ENCODE peak calls at places on chromosomes 4 and X, in five cellular contexts. Q, R, K, I and P are unnamed samples.

GRCh38 chrX:69616520-69617203 is 749 bp downstream of the EDA start:
- DNase-seq in I (no peak), R (no peak), Q (peak; percentile 0), K (peak; percentile 21), P (no peak)

GRCh38 chr4:163404570-163404969 is 60.9 kb downstream of the NPY5R start:
- DNase-seq in I (no peak), Q (peak; percentile 1), K (no peak), R (no peak), P (no peak)

GRCh38 chrX:153924149-153924861 is 1.8 kb downstream of the ARHGAP4 start:
- DNase-seq in K (peak; percentile 41), Q (peak; percentile 58), I (no peak), R (no peak), P (peak; percentile 65)

GRCh38 chr4:124202106-124202505 is 510.4 kb downstream of the ANKRD50 start:
- DNase-seq in K (peak; percentile 28), I (no peak), Q (no peak), R (no peak), P (no peak)

GRCh38 chr4:101103381-101104142 is 243.8 kb downstream of the PPP3CA start:
- DNase-seq in Q (no peak), R (no peak), I (no peak), K (peak; percentile 27), P (no peak)

GRCh38 chrX:18994713-18995112 is 10.8 kb upstream of the PHKA2 start:
- DNase-seq in R (no peak), I (no peak), K (no peak), Q (peak; percentile 17), P (peak; percentile 70)

GRCh38 chr4:168978001-168978700 is 31.9 kb downstream of the CBR4 start:
- DNase-seq in I (no peak), Q (peak; percentile 38), R (no peak), K (no peak), P (no peak)

GRCh38 chr4:174040287-174040686 is 243.2 kb downstream of the FBXO8 start:
- DNase-seq in R (no peak), Q (no peak), K (no peak), I (no peak), P (no peak)

GRCh38 chrX:15416133-15416993 is 32.1 kb upstream of the VEGFD start:
- DNase-seq in I (no peak), R (no peak), Q (no peak), K (peak; percentile 40), P (peak; percentile 19)

GRCh38 chr4:8847764-8848163 is 23.9 kb downstream of the HMX1 start:
- DNase-seq in I (peak; percentile 12), Q (no peak), R (no peak), K (peak; percentile 39), P (no peak)

GRCh38 chrX:44536198-44536597 is 6.5 kb downstream of the FUNDC1 start:
- DNase-seq in Q (no peak), K (no peak), I (no peak), R (no peak), P (no peak)

GRCh38 chr4:174437324-174437723 is 85.0 kb downstream of the HPGD start:
- DNase-seq in R (no peak), K (no peak), Q (no peak), I (no peak), P (peak; percentile 43)

GRCh38 chrX:17655232-17656034 is 81.9 kb upstream of the SCML1 start:
- DNase-seq in K (peak; percentile 41), I (no peak), R (no peak), Q (no peak), P (no peak)
- TF ChIP-seq REST in K (no peak), I (no peak), R (no peak), Q (no peak), P (no peak)

DNA sequence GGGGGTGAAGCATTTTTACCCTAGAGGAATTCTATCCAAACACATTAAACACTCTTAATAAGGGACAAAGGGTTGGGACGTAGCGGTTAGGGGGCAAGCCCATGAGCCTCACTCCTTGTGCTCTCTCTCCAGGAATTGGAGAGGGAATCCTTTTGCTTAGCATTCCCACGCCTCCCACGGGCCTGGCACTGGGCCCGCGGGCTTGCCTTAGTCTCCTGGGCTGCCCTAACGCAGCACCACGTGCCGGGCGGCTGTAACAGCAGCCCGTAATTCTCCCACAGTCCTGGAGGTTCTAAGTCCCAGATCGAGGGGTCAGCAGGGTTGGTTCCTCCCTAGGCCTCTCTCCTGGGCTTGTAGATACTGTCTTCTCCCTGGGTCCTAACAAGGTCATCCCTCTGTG is 67.5 kb downstream of the TBL1X start:
- DNase-seq in R (no peak), Q (no peak), K (no peak), I (no peak), P (no peak)
- TF ChIP-seq REST in R (no peak), Q (no peak), K (no peak), I (no peak), P (no peak)

DNA sequence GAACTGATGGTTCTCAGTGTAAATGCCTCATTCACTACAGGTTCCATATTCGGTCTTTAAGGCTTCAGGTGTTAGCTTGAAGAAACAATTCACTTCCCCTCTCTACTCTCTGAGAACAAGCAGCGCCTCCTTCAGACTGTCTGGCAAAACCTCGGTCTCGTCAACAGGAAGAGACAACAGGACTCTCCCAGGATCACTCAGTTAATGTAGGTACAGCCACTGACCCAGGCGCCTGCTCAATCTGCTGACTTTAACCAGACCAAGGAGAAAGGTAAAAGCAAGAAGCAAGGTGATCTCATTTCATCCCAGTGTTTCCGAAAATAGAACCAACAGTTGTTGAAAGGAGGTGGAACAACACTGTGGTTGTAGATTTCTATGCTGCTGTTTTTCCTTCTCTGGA is 102.2 kb downstream of the SLC2A9 start:
- DNase-seq in I (no peak), R (no peak), Q (no peak), K (peak; percentile 63), P (no peak)
- TF ChIP-seq REST in I (no peak), R (no peak), Q (no peak), K (no peak), P (no peak)

GRCh38 chr4:181823183-181823582 is 420.0 kb upstream of the TENM3 start:
- DNase-seq in I (no peak), R (no peak), K (peak; percentile 52), Q (no peak), P (no peak)

GRCh38 chr4:181819951-181820350 is 423.3 kb upstream of the TENM3 start:
- DNase-seq in K (no peak), I (no peak), Q (no peak), R (no peak), P (no peak)

GRCh38 chr4:181820518-181820917 is 422.7 kb upstream of the TENM3 start:
- DNase-seq in Q (peak; percentile 1), I (no peak), R (no peak), K (peak; percentile 13), P (no peak)

GRCh38 chr4:181822005-181822375 is 421.2 kb upstream of the TENM3 start:
- DNase-seq in K (no peak), R (no peak), Q (no peak), I (no peak), P (no peak)

DNA sequence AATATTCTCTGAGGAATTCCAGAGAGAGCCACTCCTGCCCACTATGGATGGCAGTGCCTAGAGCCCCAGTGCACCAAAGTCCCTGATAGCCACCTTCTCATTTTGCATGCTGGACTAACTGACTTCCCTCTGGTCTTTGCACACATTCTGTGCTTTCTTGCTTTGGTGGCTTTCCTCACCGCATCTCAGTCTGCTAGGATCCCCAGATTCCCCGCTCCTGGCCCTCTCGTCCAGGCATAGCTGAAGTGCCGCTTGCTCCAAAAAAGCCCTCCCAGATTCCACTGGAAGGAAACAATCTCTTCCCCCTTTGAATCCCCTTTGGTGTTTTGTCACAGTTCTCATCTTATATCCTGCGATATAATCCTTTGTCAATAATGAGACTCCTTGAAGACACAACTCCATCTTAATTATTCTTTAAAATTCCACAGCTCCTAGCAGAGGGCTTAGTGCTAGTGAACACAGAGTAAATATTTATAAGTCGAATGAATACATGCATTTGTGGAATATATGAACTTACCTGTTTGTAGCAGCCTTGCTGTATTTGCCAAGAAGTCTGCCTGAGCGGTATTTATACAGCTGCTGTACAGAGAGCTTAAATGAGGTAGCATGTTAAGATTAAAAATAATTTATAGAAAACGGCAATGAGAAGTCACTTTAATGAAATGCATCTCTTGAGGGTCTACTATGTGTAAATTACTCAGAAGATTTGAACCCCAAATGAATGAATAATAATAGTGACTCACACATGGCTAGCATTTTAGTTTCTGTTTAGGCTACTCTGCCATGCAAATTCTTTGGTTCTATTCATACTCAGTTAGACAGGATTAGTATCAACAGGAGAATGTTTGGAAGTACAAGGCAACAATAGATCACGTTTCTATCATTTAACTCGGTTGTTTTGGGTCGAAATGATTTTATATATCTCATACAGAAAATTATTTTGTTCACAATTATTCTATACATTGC is 421.9 kb upstream of the TENM3 start:
- DNase-seq in R (no peak), K (peak; percentile 22), Q (no peak), I (no peak), P (no peak)
- TF ChIP-seq REST in R (no peak), K (no peak), Q (no peak), I (no peak), P (no peak)